ENCODE peak calls at places on chromosomes 5 and 9, in four cellular contexts. One of them, this sample, is unnamed.

GRCh38 chr9:76894198-76894597 is 11.7 kb downstream of the PRUNE2 start:
- DNase-seq in HepG2: no peak
- DNase-seq in K562: peak; percentile 5
- DNase-seq in WTC11: no peak
- DNase-seq in this sample: no peak

GRCh38 chr9:137575382-137575724 is 3.4 kb downstream of the DPH7 start:
- DNase-seq in K562: peak; percentile 46
- DNase-seq in HepG2: no peak
- DNase-seq in WTC11: no peak
- DNase-seq in this sample: no peak

GRCh38 chr5:18764161-18764560 is 1129.9 kb downstream of the TAF11L14 start:
- DNase-seq in WTC11: no peak
- DNase-seq in HepG2: no peak
- DNase-seq in K562: no peak
- DNase-seq in this sample: no peak

GRCh38 chr9:93952119-93952783 is 2.9 kb downstream of the BARX1 start:
- DNase-seq in HepG2: no peak
- DNase-seq in WTC11: no peak
- DNase-seq in K562: no peak
- DNase-seq in this sample: no peak

GRCh38 chr9:75039804-75040203 is 11.7 kb upstream of the CARNMT1 start:
- DNase-seq in K562: no peak
- DNase-seq in WTC11: no peak
- DNase-seq in HepG2: no peak
- DNase-seq in this sample: no peak

GRCh38 chr9:107213561-107214028 is 69.5 kb upstream of the RAD23B start:
- DNase-seq in WTC11: no peak
- DNase-seq in K562: no peak
- DNase-seq in HepG2: peak; percentile 78
- DNase-seq in this sample: peak; percentile 73

GRCh38 chr9:93541581-93542349 is 34.6 kb upstream of the PHF2 start:
- DNase-seq in HepG2: no peak
- DNase-seq in WTC11: no peak
- DNase-seq in K562: no peak
- DNase-seq in this sample: no peak

GRCh38 chr5:41748631-41749030 is 121.6 kb downstream of the OXCT1 start:
- DNase-seq in K562: no peak
- DNase-seq in WTC11: no peak
- DNase-seq in HepG2: no peak
- DNase-seq in this sample: no peak

GRCh38 chr9:113738898-113739604 is 137.1 kb upstream of the ZNF618 start:
- DNase-seq in HepG2: no peak
- DNase-seq in WTC11: no peak
- DNase-seq in K562: no peak
- DNase-seq in this sample: no peak

GRCh38 chr5:160166069-160166972 is 47.1 kb upstream of the PWWP2A start:
- DNase-seq in WTC11: no peak
- DNase-seq in K562: no peak
- DNase-seq in HepG2: no peak
- DNase-seq in this sample: no peak

GRCh38 chr9:32877639-32878217 is 94.4 kb downstream of the TMEM215 start:
- DNase-seq in HepG2: no peak
- DNase-seq in K562: no peak
- DNase-seq in WTC11: no peak
- DNase-seq in this sample: no peak

GRCh38 chr9:97697837-97698236 is 697 bp upstream of the XPA start:
- DNase-seq in K562: no peak
- DNase-seq in HepG2: no peak
- DNase-seq in WTC11: no peak
- DNase-seq in this sample: no peak

GRCh38 chr5:16467363-16468219 is 2.0 kb upstream of the ZNF622 start:
- DNase-seq in HepG2: no peak
- DNase-seq in K562: no peak
- DNase-seq in WTC11: no peak
- DNase-seq in this sample: no peak

DNA sequence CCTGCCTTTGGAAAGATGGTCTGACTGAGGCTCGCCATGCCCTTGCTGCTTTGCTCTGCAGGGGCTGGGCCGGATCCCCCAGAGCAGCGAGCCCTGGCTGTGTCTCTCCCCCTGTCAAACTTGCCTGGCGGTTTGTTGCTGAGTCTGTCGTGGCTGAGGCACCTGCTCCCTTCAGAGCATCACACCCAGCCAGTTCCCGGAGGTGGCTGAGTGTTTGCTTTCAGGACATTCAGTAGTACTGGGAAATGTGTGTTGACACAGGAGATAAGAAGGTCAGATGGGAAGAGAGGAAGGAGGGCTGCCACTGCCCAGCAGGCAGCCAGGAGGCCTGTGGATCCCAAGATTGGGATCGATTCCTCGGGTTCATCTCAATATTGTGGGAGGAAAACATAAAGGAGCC is 62.9 kb downstream of the GADD45G start:
- DNase-seq in HepG2: no peak
- DNase-seq in WTC11: no peak
- DNase-seq in K562: no peak
- DNase-seq in this sample: no peak
- TF ChIP-seq HMGXB4 in HepG2: no peak
- TF ChIP-seq HMGXB4 in WTC11: no peak
- TF ChIP-seq HMGXB4 in K562: no peak
- TF ChIP-seq HMGXB4 in this sample: no peak

GRCh38 chr5:134175874-134176522 is 752 bp downstream of the SKP1 start:
- DNase-seq in K562: no peak
- DNase-seq in WTC11: no peak
- DNase-seq in HepG2: no peak
- DNase-seq in this sample: peak; percentile 22
- TF ChIP-seq HMGXB4 in K562: no peak
- TF ChIP-seq HMGXB4 in WTC11: no peak
- TF ChIP-seq HMGXB4 in HepG2: no peak
- TF ChIP-seq HMGXB4 in this sample: no peak

DNA sequence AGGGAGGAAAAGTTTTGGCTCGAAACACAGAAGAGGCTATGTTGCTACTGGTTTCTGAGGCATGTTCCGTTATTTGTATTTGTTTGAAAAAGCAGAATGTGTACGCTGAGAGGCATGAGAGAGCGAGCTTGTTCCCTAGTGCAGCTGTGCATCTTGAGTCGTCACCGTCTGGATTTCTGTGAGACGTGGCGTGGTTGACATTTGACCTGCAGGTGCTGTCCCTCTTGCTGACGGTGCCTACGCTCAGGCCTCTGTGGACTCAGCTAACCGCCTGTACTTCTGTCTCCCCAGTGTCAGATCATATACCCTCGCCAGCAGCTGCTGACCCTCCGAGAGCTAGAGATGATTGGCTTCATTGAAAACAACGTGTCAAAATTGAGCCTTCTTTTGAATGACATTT is 21.5 kb downstream of the TRIP13 start:
- DNase-seq in K562: no peak
- DNase-seq in WTC11: no peak
- DNase-seq in HepG2: no peak
- DNase-seq in this sample: no peak
- TF ChIP-seq HMGXB4 in K562: no peak
- TF ChIP-seq HMGXB4 in WTC11: no peak
- TF ChIP-seq HMGXB4 in HepG2: no peak
- TF ChIP-seq HMGXB4 in this sample: no peak

GRCh38 chr5:60410427-60410826 is 289.5 kb downstream of the DEPDC1B start:
- DNase-seq in K562: no peak
- DNase-seq in HepG2: peak; percentile 17
- DNase-seq in WTC11: no peak
- DNase-seq in this sample: no peak
- TF ChIP-seq HMGXB4 in K562: no peak
- TF ChIP-seq HMGXB4 in HepG2: no peak
- TF ChIP-seq HMGXB4 in WTC11: no peak
- TF ChIP-seq HMGXB4 in this sample: no peak